ENCODE peak calls at places on chromosomes 7 and 10, in five cellular contexts. One of them, this sample, is unnamed.

GRCh38 chr10:78774999-78775711 is 293.6 kb upstream of the ZMIZ1 start:
- DNase-seq in H9: no peak
- DNase-seq in IMR-90: peak
- DNase-seq in trophoblast cell: no peak
- DNase-seq in neuronal stem cell: no peak
- DNase-seq in this sample: no peak

GRCh38 chr7:78197447-78197846 is 398.9 kb downstream of the PHTF2 start:
- DNase-seq in trophoblast cell: no peak
- DNase-seq in H9: no peak
- DNase-seq in neuronal stem cell: no peak
- DNase-seq in IMR-90: peak
- DNase-seq in this sample: no peak

GRCh38 chr10:26700884-26701630 is 3.6 kb downstream of the PDSS1 start:
- DNase-seq in H9: no peak
- DNase-seq in neuronal stem cell: no peak
- DNase-seq in trophoblast cell: no peak
- DNase-seq in IMR-90: no peak
- DNase-seq in this sample: no peak

GRCh38 chr7:1721047-1721687 is 51.1 kb downstream of the ELFN1 start:
- DNase-seq in H9: no peak
- DNase-seq in neuronal stem cell: no peak
- DNase-seq in trophoblast cell: no peak
- DNase-seq in IMR-90: peak
- DNase-seq in this sample: no peak

GRCh38 chr7:54161621-54162020 is 380.6 kb upstream of the VSTM2A start:
- DNase-seq in trophoblast cell: no peak
- DNase-seq in IMR-90: no peak
- DNase-seq in neuronal stem cell: no peak
- DNase-seq in H9: no peak
- DNase-seq in this sample: no peak

GRCh38 chr7:5429857-5430611 is 6.4 kb upstream of the TNRC18 start:
- DNase-seq in trophoblast cell: no peak
- DNase-seq in neuronal stem cell: no peak
- DNase-seq in H9: no peak
- DNase-seq in IMR-90: peak
- DNase-seq in this sample: peak

GRCh38 chr7:6406121-6406520 is 41.6 kb downstream of the DAGLB start:
- DNase-seq in trophoblast cell: no peak
- DNase-seq in neuronal stem cell: no peak
- DNase-seq in H9: no peak
- DNase-seq in IMR-90: no peak
- DNase-seq in this sample: no peak

GRCh38 chr7:99843808-99844207 is 16.0 kb downstream of the CYP3A43 start:
- DNase-seq in H9: no peak
- DNase-seq in IMR-90: no peak
- DNase-seq in neuronal stem cell: no peak
- DNase-seq in trophoblast cell: no peak
- DNase-seq in this sample: no peak

GRCh38 chr10:49207113-49207512 is 18.9 kb upstream of the TMEM273 start:
- DNase-seq in neuronal stem cell: no peak
- DNase-seq in trophoblast cell: no peak
- DNase-seq in H9: no peak
- DNase-seq in IMR-90: no peak
- DNase-seq in this sample: no peak

GRCh38 chr7:101560856-101561255 is 68.2 kb downstream of the MYL10 start:
- DNase-seq in trophoblast cell: no peak
- DNase-seq in neuronal stem cell: no peak
- DNase-seq in IMR-90: no peak
- DNase-seq in H9: peak
- DNase-seq in this sample: no peak

GRCh38 chr10:125531470-125531869 is 151.5 kb downstream of the TEX36 start:
- DNase-seq in IMR-90: no peak
- DNase-seq in neuronal stem cell: peak
- DNase-seq in H9: no peak
- DNase-seq in trophoblast cell: no peak
- DNase-seq in this sample: peak

GRCh38 chr10:122981066-122981464 is 864 bp downstream of the PSTK start:
- DNase-seq in IMR-90: peak
- DNase-seq in neuronal stem cell: peak
- DNase-seq in H9: no peak
- DNase-seq in trophoblast cell: no peak
- DNase-seq in this sample: peak

GRCh38 chr10:124037784-124038183 is 55.6 kb downstream of the CHST15 start:
- DNase-seq in neuronal stem cell: no peak
- DNase-seq in trophoblast cell: no peak
- DNase-seq in H9: no peak
- DNase-seq in IMR-90: no peak
- DNase-seq in this sample: no peak

GRCh38 chr7:28984631-28985030 is 26.5 kb upstream of the TRIL start:
- DNase-seq in neuronal stem cell: peak
- DNase-seq in H9: peak
- DNase-seq in IMR-90: peak
- DNase-seq in trophoblast cell: no peak
- DNase-seq in this sample: peak

GRCh38 chr7:20385121-20385520 is 54.4 kb downstream of the ITGB8 start:
- DNase-seq in trophoblast cell: no peak
- DNase-seq in H9: no peak
- DNase-seq in IMR-90: peak
- DNase-seq in neuronal stem cell: no peak
- DNase-seq in this sample: peak

GRCh38 chr7:155769701-155770100 is 42.6 kb downstream of the SHH start:
- DNase-seq in neuronal stem cell: no peak
- DNase-seq in IMR-90: no peak
- DNase-seq in H9: no peak
- DNase-seq in trophoblast cell: no peak
- DNase-seq in this sample: no peak

DNA sequence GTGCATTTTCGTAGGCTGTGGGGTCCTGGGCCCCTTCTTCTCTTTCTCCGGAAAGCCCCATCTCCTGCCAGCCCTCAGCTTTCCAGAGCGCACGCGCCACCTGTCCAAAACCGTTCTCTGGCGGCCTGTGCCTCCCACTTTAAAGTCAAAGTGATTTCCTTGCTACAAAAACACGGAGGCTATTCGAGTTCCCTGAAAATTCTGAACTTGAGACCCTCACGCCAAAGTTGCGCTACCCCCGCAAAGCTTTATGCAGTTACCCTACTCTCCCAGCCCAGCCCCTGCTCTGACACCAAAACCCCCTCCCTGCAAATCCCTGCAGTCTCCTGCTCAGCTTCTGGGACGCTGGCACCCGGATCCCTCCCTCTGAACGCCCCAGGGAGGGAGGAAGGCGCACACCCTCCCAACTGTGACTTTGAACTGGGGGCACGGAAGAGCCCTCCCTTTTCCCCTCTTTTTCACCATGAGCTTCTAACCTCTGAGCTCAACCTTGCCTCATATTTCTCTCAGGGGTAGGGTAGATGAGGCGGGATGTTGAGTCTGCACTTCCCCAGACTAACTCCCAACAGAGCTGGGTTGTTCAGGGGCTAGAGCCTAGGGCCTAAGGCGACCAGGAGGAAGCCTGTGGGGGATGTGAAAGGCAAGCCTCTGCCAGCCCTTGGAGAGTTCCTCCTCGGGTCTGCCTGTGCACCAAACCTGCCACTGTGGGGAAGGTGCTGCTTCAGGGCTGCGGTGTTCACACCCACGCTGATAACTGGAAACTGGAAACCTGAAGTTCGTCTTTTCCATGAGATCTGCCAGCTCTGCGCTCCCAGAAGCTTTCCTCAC is 2.7 kb upstream of the PAX4 start:
- DNase-seq in neuronal stem cell: no peak
- DNase-seq in trophoblast cell: no peak
- DNase-seq in IMR-90: no peak
- DNase-seq in H9: peak
- DNase-seq in this sample: peak
- H2BK5ac ChIP-seq in neuronal stem cell: no peak
- H2BK5ac ChIP-seq in trophoblast cell: no peak
- H2BK5ac ChIP-seq in IMR-90: no peak
- H2BK5ac ChIP-seq in H9: no peak
- H2BK5ac ChIP-seq in this sample: no peak

GRCh38 chr7:134649231-134649775 is 2.6 kb downstream of the BPGM start:
- DNase-seq in IMR-90: peak
- DNase-seq in trophoblast cell: peak
- DNase-seq in neuronal stem cell: no peak
- DNase-seq in H9: no peak
- DNase-seq in this sample: no peak

GRCh38 chr7:134648456-134648855 is 1.8 kb downstream of the BPGM start:
- DNase-seq in neuronal stem cell: no peak
- DNase-seq in IMR-90: no peak
- DNase-seq in H9: no peak
- DNase-seq in trophoblast cell: no peak
- DNase-seq in this sample: no peak

GRCh38 chr7:134645478-134645877 is 1.2 kb upstream of the BPGM start:
- DNase-seq in neuronal stem cell: no peak
- DNase-seq in H9: no peak
- DNase-seq in IMR-90: no peak
- DNase-seq in trophoblast cell: no peak
- DNase-seq in this sample: no peak

GRCh38 chr7:134645935-134646334 is 718 bp upstream of the BPGM start:
- DNase-seq in neuronal stem cell: no peak
- DNase-seq in H9: no peak
- DNase-seq in IMR-90: peak
- DNase-seq in trophoblast cell: peak
- DNase-seq in this sample: no peak

DNA sequence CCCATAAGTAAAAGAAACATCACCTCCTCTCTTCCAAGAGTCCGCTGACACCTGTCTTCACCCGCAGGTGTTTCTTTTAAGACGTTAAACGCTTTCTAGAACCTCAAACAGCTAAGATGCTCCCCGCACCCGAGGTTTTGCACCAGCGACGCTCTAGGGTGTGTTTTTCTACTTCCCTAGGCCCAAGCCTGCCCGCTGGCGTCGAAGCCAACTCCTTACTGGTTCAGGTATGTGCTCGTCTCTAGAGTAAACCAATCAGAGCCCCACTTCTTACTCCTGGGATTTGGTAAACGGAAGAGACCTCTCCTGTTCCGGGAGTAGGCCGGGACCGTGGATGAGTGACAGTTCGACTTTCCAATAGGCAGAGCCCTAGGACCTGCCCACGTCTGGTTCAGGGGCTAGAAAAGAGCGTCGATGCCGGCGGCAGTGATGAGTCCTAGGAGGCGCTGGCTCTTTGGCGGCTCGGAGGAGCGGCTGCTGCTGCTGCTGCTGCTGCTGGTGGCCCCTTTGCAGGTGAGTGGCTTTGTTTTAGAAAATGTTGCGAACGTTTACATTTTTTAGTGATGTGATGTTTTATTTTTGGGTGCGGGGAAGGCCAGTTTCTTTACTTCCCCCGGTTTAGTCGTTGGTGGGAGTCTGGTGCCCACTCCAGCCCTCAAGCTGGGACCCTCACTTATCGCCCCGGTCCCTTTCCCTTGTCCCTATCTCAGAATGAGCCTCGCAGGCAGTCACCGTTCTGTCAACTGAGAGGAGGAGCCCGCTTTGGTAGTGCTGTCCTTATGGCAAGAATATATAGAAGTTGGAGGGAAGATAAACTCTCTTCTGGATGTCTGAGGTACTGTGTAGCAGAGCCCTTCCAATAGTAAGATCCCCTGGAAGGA is at the start of gene BPGM:
- DNase-seq in trophoblast cell: peak
- DNase-seq in neuronal stem cell: peak
- DNase-seq in IMR-90: peak
- DNase-seq in H9: peak
- DNase-seq in this sample: peak
- H3K18ac ChIP-seq in trophoblast cell: no peak
- H3K18ac ChIP-seq in neuronal stem cell: peak
- H3K18ac ChIP-seq in IMR-90: peak
- H3K18ac ChIP-seq in H9: no peak
- H3K18ac ChIP-seq in this sample: no peak

GRCh38 chr7:102931757-102932156 is 19.0 kb downstream of the LRRC17 start:
- DNase-seq in H9: no peak
- DNase-seq in neuronal stem cell: no peak
- DNase-seq in IMR-90: peak
- DNase-seq in trophoblast cell: no peak
- DNase-seq in this sample: no peak

GRCh38 chr7:102925962-102926825 is 13.4 kb downstream of the LRRC17 start:
- DNase-seq in IMR-90: peak
- DNase-seq in H9: no peak
- DNase-seq in trophoblast cell: no peak
- DNase-seq in neuronal stem cell: no peak
- DNase-seq in this sample: no peak

DNA sequence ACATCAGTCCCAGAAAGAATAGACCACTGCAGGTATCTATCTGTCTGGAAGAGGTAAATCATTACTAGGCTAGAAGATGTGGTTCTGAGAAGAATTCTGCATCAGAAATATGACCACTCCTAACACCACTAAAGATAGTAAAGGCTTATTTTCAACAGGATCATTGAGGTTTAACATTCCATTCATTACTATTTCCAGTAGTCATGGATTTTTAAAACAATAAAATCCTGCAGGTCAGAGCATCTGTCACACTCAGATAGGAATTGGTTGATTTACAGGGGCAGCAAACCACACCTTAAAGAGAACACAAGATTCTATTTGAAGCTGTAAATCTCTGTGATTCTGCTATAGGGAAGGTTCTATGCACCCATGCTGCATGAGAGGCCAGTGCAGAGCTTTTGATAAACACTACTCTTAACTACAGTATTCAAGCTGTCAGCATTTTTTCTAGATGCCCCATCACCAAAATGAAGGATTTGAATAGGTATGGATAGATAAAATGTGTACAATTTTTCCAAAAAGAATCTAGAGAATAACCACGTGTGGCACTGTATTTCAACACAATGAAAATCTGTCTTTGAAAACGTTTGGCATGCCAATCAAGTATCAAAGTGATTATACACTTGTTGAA is 14.6 kb downstream of the LRRC17 start:
- DNase-seq in H9: no peak
- DNase-seq in neuronal stem cell: no peak
- DNase-seq in IMR-90: no peak
- DNase-seq in trophoblast cell: no peak
- DNase-seq in this sample: no peak
- H2BK5ac ChIP-seq in H9: no peak
- H2BK5ac ChIP-seq in neuronal stem cell: no peak
- H2BK5ac ChIP-seq in IMR-90: no peak
- H2BK5ac ChIP-seq in trophoblast cell: no peak
- H2BK5ac ChIP-seq in this sample: no peak

GRCh38 chr10:99525897-99526296 is 6.8 kb upstream of the NKX2-3 start:
- DNase-seq in IMR-90: no peak
- DNase-seq in trophoblast cell: no peak
- DNase-seq in H9: no peak
- DNase-seq in neuronal stem cell: no peak
- DNase-seq in this sample: no peak
- H3K18ac ChIP-seq in IMR-90: no peak
- H3K18ac ChIP-seq in trophoblast cell: no peak
- H3K18ac ChIP-seq in H9: no peak
- H3K18ac ChIP-seq in neuronal stem cell: no peak
- H3K18ac ChIP-seq in this sample: no peak